ENCODE peak calls at places on chromosomes 2 and 18, in ten cellular contexts. Q is left lung, J is body of pancreas, A is A549, B is OCI-LY7, Z is ovary, F is kidney, G is K562, M is heart left ventricle, T is HCT116. C is an unnamed sample.
A peak's percentile ranks its signal among the peaks of the same experiment; 100 is the strongest.

GRCh38 chr18:23239885-23240608 is 104.8 kb downstream of the CABLES1 start:
- DNase-seq in Q (no peak), J (no peak), A (no peak), B (peak; percentile 67), Z (no peak), F (no peak), G (no peak), M (no peak), T (no peak), C (no peak)

GRCh38 chr2:98346259-98347236 is at the start of gene CNGA3:
- DNase-seq in Q (no peak), J (peak; percentile 16), A (no peak), B (no peak), Z (no peak), F (no peak), G (peak; percentile 31), M (no peak), T (no peak), C (no peak)

GRCh38 chr2:149572102-149572953 is 15.2 kb downstream of the MMADHC start:
- DNase-seq in Q (peak; percentile 12), J (no peak), A (no peak), B (no peak), Z (no peak), F (no peak), G (no peak), M (no peak), T (no peak), C (no peak)

GRCh38 chr2:113888641-113889470 is 1.0 kb upstream of the ACTR3 start:
- DNase-seq in Q (no peak), J (no peak), A (no peak), B (no peak), Z (no peak), F (peak; percentile 82), G (no peak), M (no peak), T (no peak), C (no peak)

GRCh38 chr2:66576381-66577330 is 141.7 kb downstream of the MEIS1 start:
- DNase-seq in Q (peak; percentile 73), J (peak; percentile 61), A (peak; percentile 28), B (no peak), Z (peak; percentile 62), F (peak; percentile 73), G (no peak), M (peak; percentile 35), T (no peak), C (no peak)

GRCh38 chr2:40016151-40016885 is 237.3 kb upstream of the THUMPD2 start:
- DNase-seq in Q (no peak), J (no peak), A (no peak), B (no peak), Z (no peak), F (no peak), G (no peak), M (no peak), T (no peak), C (no peak)

GRCh38 chr2:100673115-100673514 is 110.3 kb downstream of the PDCL3 start:
- DNase-seq in Q (no peak), J (no peak), A (no peak), B (no peak), Z (no peak), F (no peak), G (no peak), M (no peak), T (no peak), C (no peak)

GRCh38 chr18:47422524-47422923 is 171.1 kb upstream of the SKOR2 start:
- DNase-seq in Q (no peak), J (no peak), A (no peak), B (no peak), Z (no peak), F (no peak), G (peak; percentile 62), M (no peak), T (no peak), C (no peak)

GRCh38 chr2:210309546-210310233 is 5.3 kb downstream of the MYL1 start:
- DNase-seq in Q (no peak), J (no peak), A (no peak), B (no peak), Z (no peak), F (no peak), G (no peak), M (no peak), T (no peak), C (no peak)

GRCh38 chr2:159936471-159936870 is 125.9 kb downstream of the PLA2R1 start:
- DNase-seq in Q (no peak), J (no peak), A (peak; percentile 14), B (peak; percentile 9), Z (no peak), F (no peak), G (peak; percentile 50), M (no peak), T (peak; percentile 24), C (no peak)

GRCh38 chr2:109292377-109292776 is 163.4 kb downstream of the SH3RF3 start:
- DNase-seq in Q (no peak), J (no peak), A (no peak), B (no peak), Z (no peak), F (no peak), G (no peak), M (no peak), T (no peak), C (no peak)

GRCh38 chr2:43227830-43228280 is 1.4 kb upstream of the ZFP36L2 start:
- DNase-seq in Q (no peak), J (no peak), A (peak; percentile 89), B (no peak), Z (no peak), F (no peak), G (no peak), M (no peak), T (no peak), C (no peak)

GRCh38 chr2:10297950-10298349 is 4.8 kb upstream of the HPCAL1 start:
- DNase-seq in Q (no peak), J (no peak), A (peak; percentile 77), B (no peak), Z (peak; percentile 59), F (no peak), G (peak; percentile 37), M (peak; percentile 55), T (peak; percentile 34), C (no peak)

GRCh38 chr2:19682493-19682892 is 219.3 kb downstream of the TTC32 start:
- DNase-seq in Q (no peak), J (no peak), A (peak; percentile 42), B (no peak), Z (no peak), F (no peak), G (no peak), M (no peak), T (no peak), C (no peak)

GRCh38 chr18:61605376-61606067 is 272.3 kb downstream of the CDH20 start:
- DNase-seq in Q (no peak), J (no peak), A (no peak), B (no peak), Z (no peak), F (no peak), G (no peak), M (no peak), T (no peak), C (no peak)
- H3K4me1 ChIP-seq in Q (peaks cover 17% of the 10 kb centered on the region), J (no peaks in the 10 kb centered on the region), A (peaks cover 16% of the 10 kb centered on the region), B (no peaks in the 10 kb centered on the region), Z (peaks cover 4% of the 10 kb centered on the region), F (peaks cover 3% of the 10 kb centered on the region), G (no peaks in the 10 kb centered on the region), M (peaks cover 23% of the 10 kb centered on the region), T (peaks cover 45% of the 10 kb centered on the region), C (peaks cover 9% of the 10 kb centered on the region)

DNA sequence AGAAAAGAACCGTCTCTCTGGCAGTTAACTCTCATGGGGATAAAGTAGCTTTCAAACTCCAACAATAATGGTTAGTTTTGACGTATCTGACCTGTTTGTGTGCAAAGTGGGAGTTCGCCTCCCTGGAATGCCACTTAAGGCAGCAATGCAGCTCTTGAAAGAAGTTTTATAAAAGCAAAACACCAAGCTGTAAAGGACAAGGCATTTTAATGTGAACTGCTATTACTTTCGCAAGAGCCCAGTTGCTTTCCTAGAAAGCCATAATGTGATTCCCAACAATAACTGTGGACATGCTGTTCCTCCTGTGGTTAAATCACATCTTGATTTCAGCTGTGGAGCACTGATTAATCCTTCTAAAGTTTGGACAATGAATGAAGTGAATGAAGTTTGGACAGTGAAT is 303.7 kb downstream of the PTPRM start:
- DNase-seq in Q (no peak), J (no peak), A (no peak), B (no peak), Z (no peak), F (no peak), G (no peak), M (no peak), T (no peak), C (no peak)
- TF ChIP-seq CTCF in Q (no peak), J (no peak), A (no peak), B (no peak), Z (no peak), F (no peak), G (no peak), M (no peak), T (no peak), C (no peak)

GRCh38 chr2:74778381-74779371 is 55.3 kb upstream of the HK2 start:
- DNase-seq in Q (no peak), J (no peak), A (no peak), B (no peak), Z (no peak), F (no peak), G (no peak), M (no peak), T (no peak), C (no peak)
- H3K4me3 ChIP-seq in Q (no peak overlapping the region), J (no peak overlapping the region), A (no peak overlapping the region), B (no peak overlapping the region), Z (no peak overlapping the region), F (no peak overlapping the region), G (no peak overlapping the region), M (no peak overlapping the region), T (no peak overlapping the region), C (no peak overlapping the region)

GRCh38 chr2:204451766-204452165 is 93.5 kb upstream of the PARD3B start:
- DNase-seq in Q (no peak), J (no peak), A (no peak), B (no peak), Z (no peak), F (no peak), G (no peak), M (no peak), T (no peak), C (no peak)

GRCh38 chr2:204452464-204453023 is 92.7 kb upstream of the PARD3B start:
- DNase-seq in Q (no peak), J (no peak), A (peak; percentile 58), B (no peak), Z (peak; percentile 69), F (no peak), G (no peak), M (peak; percentile 26), T (peak; percentile 23), C (peak; percentile 43)

GRCh38 chr2:204453730-204454167 is 91.5 kb upstream of the PARD3B start:
- DNase-seq in Q (peak; percentile 79), J (peak; percentile 22), A (peak; percentile 6), B (no peak), Z (peak; percentile 18), F (peak; percentile 76), G (no peak), M (peak; percentile 53), T (no peak), C (no peak)

DNA sequence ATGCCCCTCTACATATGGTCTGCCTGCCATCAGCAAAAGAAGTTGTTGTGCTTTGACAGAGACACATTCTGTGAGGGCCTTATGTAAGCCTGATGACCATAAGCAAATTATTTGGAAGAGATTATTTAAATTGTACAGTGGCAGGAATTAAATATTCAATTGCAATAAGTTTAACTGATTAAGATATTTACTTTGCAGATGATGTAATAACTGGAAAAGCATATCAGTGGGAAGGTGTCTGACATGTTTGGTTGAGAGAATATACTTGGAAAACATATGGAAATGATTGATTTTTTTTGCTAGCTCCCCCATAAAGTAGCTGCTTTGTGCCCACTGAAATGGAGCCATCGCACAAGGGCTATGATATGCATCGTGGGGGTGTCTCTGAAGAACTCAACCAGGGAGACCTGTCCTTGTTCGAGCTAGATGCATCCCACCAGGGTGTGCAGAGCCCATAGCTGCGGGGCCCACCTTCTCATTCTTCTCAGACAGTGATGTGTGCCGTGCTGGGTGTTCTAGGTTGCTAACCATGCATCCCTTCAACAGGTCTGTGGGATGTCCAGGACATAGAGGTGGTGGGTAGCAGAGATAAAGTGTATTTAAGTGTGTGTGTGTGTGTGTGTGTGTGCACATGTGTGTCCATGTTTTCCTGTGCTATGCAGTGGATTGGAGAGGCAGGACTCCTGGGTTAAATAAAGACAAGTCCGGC is 90.4 kb upstream of the PARD3B start:
- DNase-seq in Q (no peak), J (no peak), A (no peak), B (no peak), Z (no peak), F (no peak), G (no peak), M (no peak), T (no peak), C (no peak)
- H3K4me1 ChIP-seq in Q (peaks cover 23% of the 10 kb centered on the region), J (peaks cover 6% of the 10 kb centered on the region), A (peaks cover 27% of the 10 kb centered on the region), B (no peaks in the 10 kb centered on the region), Z (peaks cover 1% of the 10 kb centered on the region), F (peaks cover 5% of the 10 kb centered on the region), G (peaks cover 16% of the 10 kb centered on the region), M (peaks cover 9% of the 10 kb centered on the region), T (peaks cover 10% of the 10 kb centered on the region), C (peaks cover 11% of the 10 kb centered on the region)

C was measured in thoracic aorta.